ENCODE peak calls at places on chromosomes 2 and 18, in nine cellular contexts. H is HCT116, U is BJ, D is heart left ventricle, E is right lobe of liver, V is endothelial cell of umbilical vein, Y is left ventricle myocardium inferior, K is mammary epithelial cell, R is gastrocnemius medialis. J is an unnamed sample. For H3K36me3, the result is how much of the 10 kb centered on the place peaks cover.

GRCh38 chr2:173669271-173669853 is 295.8 kb downstream of the SP3 start:
- DNase-seq in H (no peak), U (peak), D (no peak), E (no peak), V (no peak), Y (no peak), K (peak), R (no peak), J (no peak)

GRCh38 chr2:207879536-207879935 is 109.8 kb upstream of the FZD5 start:
- DNase-seq in H (no peak), U (peak), D (no peak), E (no peak), V (peak), Y (no peak), K (peak), R (no peak), J (no peak)

GRCh38 chr2:100891911-100892642 is 72.1 kb downstream of the NPAS2 start:
- DNase-seq in H (peak), U (no peak), D (no peak), E (no peak), V (no peak), Y (peak), K (peak), R (no peak), J (no peak)

GRCh38 chr18:34611904-34612303 is 98.2 kb upstream of the DTNA start:
- DNase-seq in H (no peak), U (no peak), D (peak), E (no peak), V (no peak), Y (peak), K (no peak), R (peak), J (no peak)

GRCh38 chr2:130834091-130834922 is 2.4 kb upstream of the ARHGEF4 start:
- DNase-seq in H (no peak), U (no peak), D (no peak), E (no peak), V (no peak), Y (no peak), K (no peak), R (no peak), J (no peak)

GRCh38 chr2:47058061-47058931 is 96.8 kb downstream of the STPG4 start:
- DNase-seq in H (no peak), U (no peak), D (peak), E (no peak), V (no peak), Y (peak), K (no peak), R (peak), J (no peak)

GRCh38 chr2:120715941-120716340 is 19.7 kb upstream of the GLI2 start:
- DNase-seq in H (no peak), U (no peak), D (no peak), E (no peak), V (no peak), Y (no peak), K (no peak), R (no peak), J (no peak)

GRCh38 chr2:207219036-207219435 is 53.3 kb upstream of the KLF7 start:
- DNase-seq in H (no peak), U (no peak), D (no peak), E (no peak), V (no peak), Y (no peak), K (no peak), R (no peak), J (no peak)

GRCh38 chr2:43080626-43081025 is 145.8 kb downstream of the ZFP36L2 start:
- DNase-seq in H (no peak), U (no peak), D (no peak), E (no peak), V (no peak), Y (no peak), K (no peak), R (no peak), J (no peak)

GRCh38 chr2:158753561-158754302 is 41.4 kb upstream of the DAPL1 start:
- DNase-seq in H (peak), U (no peak), D (no peak), E (peak), V (peak), Y (peak), K (peak), R (no peak), J (peak)

GRCh38 chr2:153940511-153940910 is 68.8 kb downstream of the GALNT13 start:
- DNase-seq in H (no peak), U (no peak), D (no peak), E (no peak), V (no peak), Y (no peak), K (no peak), R (no peak), J (no peak)

GRCh38 chr18:6249788-6250187 is 164.9 kb downstream of the L3MBTL4 start:
- DNase-seq in H (no peak), U (no peak), D (no peak), E (peak), V (no peak), Y (no peak), K (no peak), R (no peak), J (no peak)

GRCh38 chr2:10361220-10361588 is 58.5 kb downstream of the HPCAL1 start:
- DNase-seq in H (no peak), U (no peak), D (no peak), E (no peak), V (no peak), Y (no peak), K (no peak), R (no peak), J (no peak)

GRCh38 chr2:185208261-185208660 is 530.3 kb upstream of the FSIP2 start:
- DNase-seq in H (peak), U (no peak), D (no peak), E (no peak), V (no peak), Y (no peak), K (peak), R (no peak), J (peak)

GRCh38 chr2:148511883-148512282 is 132.7 kb upstream of the EPC2 start:
- DNase-seq in H (no peak), U (no peak), D (no peak), E (peak), V (no peak), Y (no peak), K (no peak), R (no peak), J (no peak)

GRCh38 chr2:8424997-8425900 is 256.6 kb upstream of the ID2 start:
- DNase-seq in H (no peak), U (no peak), D (no peak), E (no peak), V (no peak), Y (no peak), K (no peak), R (no peak), J (no peak)

GRCh38 chr2:221771297-221771696 is 199.2 kb upstream of the EPHA4 start:
- DNase-seq in H (no peak), U (no peak), D (no peak), E (no peak), V (no peak), Y (no peak), K (no peak), R (no peak), J (no peak)

GRCh38 chr18:5122270-5122669 is 74.8 kb downstream of the AKAIN1 start:
- DNase-seq in H (no peak), U (no peak), D (no peak), E (no peak), V (no peak), Y (no peak), K (no peak), R (no peak), J (no peak)

GRCh38 chr2:36461039-36461681 is 105.6 kb downstream of the CRIM1 start:
- DNase-seq in H (peak), U (peak), D (no peak), E (no peak), V (peak), Y (no peak), K (peak), R (no peak), J (no peak)

GRCh38 chr2:84694088-84694622 is 177.9 kb downstream of the DNAH6 start:
- DNase-seq in H (no peak), U (no peak), D (no peak), E (no peak), V (no peak), Y (no peak), K (no peak), R (no peak), J (no peak)

GRCh38 chr2:217695033-217695520 is 307.7 kb downstream of the TNS1 start:
- DNase-seq in H (no peak), U (peak), D (no peak), E (no peak), V (no peak), Y (no peak), K (peak), R (no peak), J (peak)

GRCh38 chr2:12720181-12720580 is 3.4 kb downstream of the TRIB2 start:
- DNase-seq in H (no peak), U (no peak), D (no peak), E (no peak), V (peak), Y (no peak), K (no peak), R (no peak), J (no peak)

GRCh38 chr18:42578781-42579180 is 536.7 kb downstream of the RIT2 start:
- DNase-seq in H (no peak), U (no peak), D (no peak), E (no peak), V (no peak), Y (no peak), K (peak), R (no peak), J (peak)

GRCh38 chr2:217223222-217223930 is 363.5 kb upstream of the TNP1 start:
- DNase-seq in H (no peak), U (peak), D (peak), E (no peak), V (peak), Y (no peak), K (peak), R (no peak), J (no peak)

GRCh38 chr2:70248810-70249438 is 496 bp upstream of the TIA1 start:
- DNase-seq in H (no peak), U (no peak), D (no peak), E (peak), V (no peak), Y (peak), K (no peak), R (no peak), J (no peak)

GRCh38 chr2:38619458-38620164 is 16.9 kb upstream of the HNRNPLL start:
- DNase-seq in H (no peak), U (no peak), D (no peak), E (no peak), V (peak), Y (no peak), K (peak), R (no peak), J (no peak)

GRCh38 chr2:150303281-150303680 is 184.2 kb downstream of the RND3 start:
- DNase-seq in H (peak), U (no peak), D (no peak), E (no peak), V (no peak), Y (no peak), K (no peak), R (no peak), J (no peak)

GRCh38 chr18:25076980-25077780 is 274.8 kb downstream of the ZNF521 start:
- DNase-seq in H (no peak), U (no peak), D (no peak), E (no peak), V (peak), Y (no peak), K (no peak), R (no peak), J (no peak)

DNA sequence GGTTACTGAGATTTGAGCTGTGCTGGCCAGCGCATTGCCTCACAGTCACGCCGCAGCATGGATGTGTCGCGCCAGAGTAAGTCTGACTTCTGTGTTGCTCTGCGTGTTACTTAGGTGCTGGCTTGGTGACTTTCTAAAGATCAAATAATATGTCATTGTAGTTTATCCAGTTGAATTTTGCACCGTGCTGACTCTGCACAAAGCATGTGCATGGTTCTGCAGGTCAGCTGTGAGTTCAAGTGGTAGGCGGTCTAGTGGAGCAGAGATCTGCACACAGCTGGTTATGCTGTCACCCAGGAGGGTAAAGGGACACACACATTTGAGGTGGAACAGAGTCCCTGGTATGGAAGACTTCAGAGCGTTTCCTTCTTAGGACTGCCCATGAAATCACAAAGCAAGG is 105.1 kb downstream of the CEP192 start:
- DNase-seq in H (no peak), U (no peak), D (no peak), E (no peak), V (no peak), Y (no peak), K (no peak), R (no peak), J (no peak)
- H3K36me3 ChIP-seq in H (under half), U (under half), D (half or more), E (under half), V (under half), Y (half or more), K (under half), R (under half), J (under half)

GRCh38 chr2:61185329-61185728 is 23.3 kb downstream of the C2orf74 start:
- DNase-seq in H (no peak), U (no peak), D (no peak), E (no peak), V (no peak), Y (no peak), K (no peak), R (no peak), J (no peak)
- H3K36me3 ChIP-seq in H (half or more), U (under half), D (half or more), E (half or more), V (under half), Y (half or more), K (half or more), R (under half), J (half or more)

GRCh38 chr2:27446057-27446456 is 3.9 kb downstream of the KRTCAP3 start:
- DNase-seq in H (no peak), U (no peak), D (no peak), E (peak), V (no peak), Y (no peak), K (peak), R (peak), J (no peak)
- H3K36me3 ChIP-seq in H (under half), U (under half), D (half or more), E (under half), V (under half), Y (half or more), K (under half), R (under half), J (under half)

GRCh38 chr2:200423552-200423951 is 86.3 kb downstream of the KCTD18 start:
- DNase-seq in H (no peak), U (no peak), D (no peak), E (no peak), V (no peak), Y (no peak), K (no peak), R (no peak), J (no peak)

GRCh38 chr2:200421270-200421669 is 88.6 kb downstream of the KCTD18 start:
- DNase-seq in H (no peak), U (no peak), D (no peak), E (no peak), V (no peak), Y (no peak), K (no peak), R (no peak), J (no peak)

GRCh38 chr2:200419325-200419724 is 90.5 kb downstream of the KCTD18 start:
- DNase-seq in H (no peak), U (no peak), D (no peak), E (no peak), V (peak), Y (no peak), K (no peak), R (no peak), J (no peak)

GRCh38 chr2:200422532-200423262 is 87.2 kb downstream of the KCTD18 start:
- DNase-seq in H (no peak), U (no peak), D (no peak), E (no peak), V (no peak), Y (no peak), K (no peak), R (no peak), J (no peak)

DNA sequence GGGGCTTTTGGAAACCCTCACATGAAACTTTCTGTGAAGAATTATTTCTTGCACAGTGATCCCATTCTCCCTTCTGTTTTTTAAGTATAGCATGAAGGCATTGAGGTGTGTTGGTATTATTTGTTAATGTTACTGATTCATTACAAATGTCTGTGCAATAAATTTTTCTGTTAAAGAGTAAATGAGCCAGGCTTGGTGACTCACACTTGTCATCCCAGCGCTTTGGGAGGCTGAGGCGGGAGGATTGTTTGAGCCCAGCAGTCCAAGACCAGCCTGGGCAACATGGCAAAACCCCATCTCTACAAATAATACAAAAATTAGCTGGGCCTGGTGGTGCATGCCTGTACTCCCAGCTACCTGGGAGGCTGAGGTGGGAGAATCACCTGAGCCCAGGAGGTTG is 87.8 kb downstream of the KCTD18 start:
- DNase-seq in H (no peak), U (no peak), D (no peak), E (no peak), V (no peak), Y (no peak), K (no peak), R (no peak), J (no peak)
- H3K36me3 ChIP-seq in H (under half), U (under half), D (half or more), E (half or more), V (under half), Y (half or more), K (under half), R (under half), J (under half)

GRCh38 chr2:96830064-96830562 is 13.7 kb downstream of the ANKRD23 start:
- DNase-seq in H (no peak), U (no peak), D (no peak), E (no peak), V (no peak), Y (no peak), K (no peak), R (peak), J (no peak)

GRCh38 chr2:96835830-96836229 is 8.0 kb downstream of the ANKRD23 start:
- DNase-seq in H (no peak), U (no peak), D (no peak), E (no peak), V (no peak), Y (no peak), K (no peak), R (no peak), J (no peak)

GRCh38 chr2:96832401-96832750 is 11.4 kb downstream of the ANKRD23 start:
- DNase-seq in H (no peak), U (no peak), D (no peak), E (no peak), V (no peak), Y (no peak), K (no peak), R (no peak), J (no peak)

GRCh38 chr2:96831679-96832078 is 12.1 kb downstream of the ANKRD23 start:
- DNase-seq in H (no peak), U (no peak), D (no peak), E (peak), V (no peak), Y (no peak), K (no peak), R (peak), J (no peak)

DNA sequence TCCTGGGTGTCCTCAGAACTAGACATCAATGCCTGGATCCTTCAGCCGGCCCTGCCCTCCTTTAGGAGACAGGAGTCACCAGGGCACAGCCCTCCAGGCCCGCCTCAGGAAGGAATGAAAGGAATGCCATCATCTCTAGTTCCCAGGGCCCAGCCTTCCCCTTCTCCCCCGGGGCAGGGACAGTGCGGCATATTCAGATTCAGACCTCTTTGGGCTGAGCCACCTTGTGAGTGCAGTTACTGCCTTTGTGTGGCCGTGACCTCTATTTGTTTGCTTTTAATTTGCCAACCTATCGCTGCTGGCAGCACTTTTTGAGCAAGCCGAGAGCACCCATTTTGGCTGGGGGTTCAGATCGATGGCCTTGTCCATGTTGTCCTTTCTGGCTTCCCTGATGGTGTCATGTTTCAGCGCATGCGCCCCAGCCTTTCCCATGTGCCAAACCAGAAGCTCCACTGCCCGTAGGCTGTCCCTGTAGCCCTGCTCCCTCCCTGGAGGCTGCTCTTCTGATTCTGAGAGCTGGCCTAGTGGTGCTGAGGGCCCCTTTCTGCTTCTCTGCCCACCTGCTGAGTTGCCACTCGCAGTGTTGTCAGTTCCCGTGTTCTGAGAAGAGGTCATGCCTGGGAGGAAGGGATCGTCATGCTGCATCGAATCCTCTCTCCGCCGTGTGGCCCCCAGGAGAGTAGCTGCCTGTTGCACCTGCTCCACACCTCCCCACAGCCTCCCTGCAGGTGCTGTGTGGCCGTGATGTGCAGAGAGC is 10.9 kb downstream of the ANKRD23 start:
- DNase-seq in H (no peak), U (no peak), D (peak), E (peak), V (no peak), Y (peak), K (no peak), R (peak), J (no peak)
- H3K36me3 ChIP-seq in H (under half), U (under half), D (half or more), E (under half), V (under half), Y (half or more), K (under half), R (under half), J (under half)

GRCh38 chr2:85854897-85855296 is 33.9 kb downstream of the ST3GAL5 start:
- DNase-seq in H (no peak), U (no peak), D (no peak), E (no peak), V (no peak), Y (no peak), K (no peak), R (no peak), J (no peak)
- H3K36me3 ChIP-seq in H (under half), U (under half), D (under half), E (under half), V (under half), Y (under half), K (under half), R (under half), J (under half)

GRCh38 chr2:196957881-196958525 is 31.5 kb upstream of the PGAP1 start:
- DNase-seq in H (no peak), U (no peak), D (no peak), E (no peak), V (no peak), Y (no peak), K (no peak), R (no peak), J (no peak)

GRCh38 chr2:196961889-196962288 is 35.4 kb upstream of the PGAP1 start:
- DNase-seq in H (no peak), U (no peak), D (no peak), E (no peak), V (no peak), Y (no peak), K (no peak), R (no peak), J (no peak)

GRCh38 chr2:196957442-196957841 is 30.9 kb upstream of the PGAP1 start:
- DNase-seq in H (no peak), U (no peak), D (no peak), E (no peak), V (no peak), Y (no peak), K (no peak), R (no peak), J (no peak)

GRCh38 chr2:196959291-196959690 is 32.8 kb upstream of the PGAP1 start:
- DNase-seq in H (no peak), U (no peak), D (no peak), E (no peak), V (no peak), Y (no peak), K (no peak), R (no peak), J (no peak)

GRCh38 chr2:196959750-196960392 is 33.4 kb upstream of the PGAP1 start:
- DNase-seq in H (no peak), U (no peak), D (no peak), E (no peak), V (no peak), Y (no peak), K (no peak), R (no peak), J (no peak)
- H3K36me3 ChIP-seq in H (under half), U (under half), D (under half), E (under half), V (under half), Y (under half), K (under half), R (under half), J (under half)

DNA sequence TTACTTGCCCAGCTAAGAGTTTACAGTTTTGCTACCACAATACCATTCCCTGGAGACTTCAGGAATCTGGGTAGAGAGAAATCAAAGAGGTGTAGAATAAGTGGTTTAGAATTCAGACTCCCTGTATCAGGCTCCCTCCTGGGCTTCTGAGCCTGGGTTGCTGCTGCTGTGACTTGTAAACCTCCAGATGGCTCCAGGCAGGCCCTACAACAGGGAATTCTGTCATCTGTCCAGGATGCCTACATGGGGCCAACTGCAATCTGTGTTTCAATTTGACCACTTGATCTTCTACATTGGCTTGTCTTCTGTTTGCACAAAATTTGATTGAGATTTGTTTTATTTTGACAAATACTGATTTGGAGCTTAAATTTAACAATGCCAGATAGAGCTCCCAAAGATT is 183.9 kb downstream of the RAD51AP2 start:
- DNase-seq in H (no peak), U (no peak), D (no peak), E (no peak), V (no peak), Y (no peak), K (no peak), R (no peak), J (no peak)
- H3K36me3 ChIP-seq in H (under half), U (under half), D (under half), E (under half), V (under half), Y (under half), K (under half), R (under half), J (under half)

J was measured in MG63.